ENCODE peak calls at places on chromosome 7, in five cellular contexts. G is endodermal cell; P is CD8-positive, alpha-beta memory T cell; H is body of pancreas; V is CD4-positive, alpha-beta memory T cell. N is an unnamed sample. For H3K27me3, the result is how much of the 10 kb centered on the place peaks cover.

GRCh38 chr7:128852537-128853254 is 10.0 kb upstream of the ATP6V1F start:
- DNase-seq in G (no peak), P (no peak), H (no peak), V (no peak), N (no peak)

GRCh38 chr7:70797109-70797514 is 334.8 kb upstream of the GALNT17 start:
- DNase-seq in G (no peak), P (no peak), H (no peak), V (peak), N (no peak)

GRCh38 chr7:41819645-41820044 is 116.8 kb upstream of the INHBA start:
- DNase-seq in G (no peak), P (no peak), H (no peak), V (no peak), N (no peak)

GRCh38 chr7:34315032-34315431 is 343.0 kb upstream of the NPSR1 start:
- DNase-seq in G (no peak), P (no peak), H (no peak), V (no peak), N (no peak)

GRCh38 chr7:90192876-90193765 is 18.4 kb upstream of the STEAP2 start:
- DNase-seq in G (no peak), P (no peak), H (no peak), V (no peak), N (no peak)

GRCh38 chr7:138801256-138801655 is 3.3 kb upstream of the ATP6V0A4 start:
- DNase-seq in G (no peak), P (no peak), H (no peak), V (no peak), N (no peak)

GRCh38 chr7:100965051-100965722 is 4.2 kb upstream of the MUC12 start:
- DNase-seq in G (peak), P (no peak), H (no peak), V (no peak), N (no peak)

GRCh38 chr7:129091484-129092002 is 36.6 kb upstream of the TNPO3 start:
- DNase-seq in G (peak), P (peak), H (peak), V (peak), N (peak)

GRCh38 chr7:24024689-24025088 is 259.3 kb upstream of the NPY start:
- DNase-seq in G (no peak), P (no peak), H (no peak), V (no peak), N (no peak)

GRCh38 chr7:6015917-6016652 is 7.0 kb downstream of the AIMP2 start:
- DNase-seq in G (no peak), P (no peak), H (peak), V (no peak), N (no peak)

GRCh38 chr7:47602272-47603004 is 20.5 kb upstream of the TNS3 start:
- DNase-seq in G (no peak), P (no peak), H (no peak), V (no peak), N (no peak)

GRCh38 chr7:42143605-42144252 is 93.3 kb downstream of the GLI3 start:
- DNase-seq in G (no peak), P (no peak), H (no peak), V (no peak), N (no peak)

GRCh38 chr7:97342512-97342911 is 225.0 kb downstream of the SDHAF3 start:
- DNase-seq in G (no peak), P (no peak), H (no peak), V (no peak), N (no peak)

GRCh38 chr7:20744913-20745587 is 41.6 kb downstream of the SP8 start:
- DNase-seq in G (no peak), P (no peak), H (no peak), V (no peak), N (no peak)

GRCh38 chr7:37009282-37009681 is 285.0 kb upstream of the AOAH start:
- DNase-seq in G (no peak), P (no peak), H (no peak), V (no peak), N (no peak)

GRCh38 chr7:75986147-75986781 is 8.1 kb downstream of the TMEM120A start:
- DNase-seq in G (no peak), P (no peak), H (no peak), V (no peak), N (no peak)

GRCh38 chr7:39589323-39590111 is 23.3 kb downstream of the YAE1 start:
- DNase-seq in G (peak), P (peak), H (peak), V (peak), N (peak)

GRCh38 chr7:43782768-43783555 is 24.5 kb downstream of the BLVRA start:
- DNase-seq in G (no peak), P (no peak), H (no peak), V (no peak), N (no peak)

GRCh38 chr7:157709531-157710251 is 372.9 kb downstream of the DNAJB6 start:
- DNase-seq in G (peak), P (no peak), H (no peak), V (no peak), N (no peak)

GRCh38 chr7:25517906-25518305 is 289.6 kb upstream of the NPVF start:
- DNase-seq in G (peak), P (no peak), H (no peak), V (no peak), N (no peak)

GRCh38 chr7:4838626-4839334 is 23.1 kb downstream of the PAPOLB start:
- DNase-seq in G (peak), P (no peak), H (no peak), V (no peak), N (no peak)

GRCh38 chr7:79789584-79790345 is 336.3 kb upstream of the MAGI2 start:
- DNase-seq in G (no peak), P (no peak), H (no peak), V (no peak), N (no peak)

GRCh38 chr7:158098125-158099030 is 489.2 kb downstream of the PTPRN2 start:
- DNase-seq in G (peak), P (no peak), H (no peak), V (no peak), N (no peak)

GRCh38 chr7:105224884-105225651 is 163.7 kb downstream of the SRPK2 start:
- DNase-seq in G (no peak), P (no peak), H (peak), V (no peak), N (peak)

GRCh38 chr7:125648543-125648942 is 718.9 kb upstream of the POT1 start:
- DNase-seq in G (no peak), P (no peak), H (no peak), V (no peak), N (no peak)

GRCh38 chr7:106841896-106842390 is 23.1 kb upstream of the PIK3CG start:
- DNase-seq in G (peak), P (no peak), H (no peak), V (no peak), N (no peak)

GRCh38 chr7:13282377-13282980 is 595.0 kb downstream of the ARL4A start:
- DNase-seq in G (no peak), P (no peak), H (no peak), V (no peak), N (no peak)

GRCh38 chr7:90797596-90797995 is 201.5 kb downstream of the CDK14 start:
- DNase-seq in G (no peak), P (no peak), H (no peak), V (no peak), N (no peak)

DNA sequence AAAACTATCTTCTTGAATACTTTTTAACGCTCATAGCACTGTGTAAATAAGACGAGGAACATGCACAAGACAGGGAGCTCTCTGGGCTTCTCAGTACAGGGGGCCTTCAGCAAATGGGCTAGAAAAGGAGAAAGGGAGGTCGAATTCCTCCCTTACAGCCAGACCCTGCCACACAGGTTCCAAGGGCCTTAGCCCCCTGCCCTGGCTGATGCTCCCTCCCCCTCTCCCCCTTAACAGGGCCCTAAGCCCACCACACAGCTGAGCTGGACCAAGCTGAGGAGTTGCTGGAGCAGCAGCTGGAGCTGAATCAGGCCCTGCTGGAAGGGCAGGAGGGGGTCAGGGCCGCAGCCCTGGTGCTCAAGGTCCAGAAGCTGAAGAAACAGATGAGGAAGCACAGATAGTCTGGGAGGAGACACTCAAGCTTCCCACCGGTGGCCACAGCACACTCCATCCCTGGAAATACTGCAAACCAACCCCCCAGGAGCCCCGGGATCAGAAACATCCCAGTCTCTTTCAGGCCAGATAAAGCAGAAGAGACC is 153.9 kb downstream of the SNX13 start:
- DNase-seq in G (no peak), P (no peak), H (no peak), V (no peak), N (no peak)
- H3K27me3 ChIP-seq in G (under half), P (under half), H (under half), V (under half), N (under half)

DNA sequence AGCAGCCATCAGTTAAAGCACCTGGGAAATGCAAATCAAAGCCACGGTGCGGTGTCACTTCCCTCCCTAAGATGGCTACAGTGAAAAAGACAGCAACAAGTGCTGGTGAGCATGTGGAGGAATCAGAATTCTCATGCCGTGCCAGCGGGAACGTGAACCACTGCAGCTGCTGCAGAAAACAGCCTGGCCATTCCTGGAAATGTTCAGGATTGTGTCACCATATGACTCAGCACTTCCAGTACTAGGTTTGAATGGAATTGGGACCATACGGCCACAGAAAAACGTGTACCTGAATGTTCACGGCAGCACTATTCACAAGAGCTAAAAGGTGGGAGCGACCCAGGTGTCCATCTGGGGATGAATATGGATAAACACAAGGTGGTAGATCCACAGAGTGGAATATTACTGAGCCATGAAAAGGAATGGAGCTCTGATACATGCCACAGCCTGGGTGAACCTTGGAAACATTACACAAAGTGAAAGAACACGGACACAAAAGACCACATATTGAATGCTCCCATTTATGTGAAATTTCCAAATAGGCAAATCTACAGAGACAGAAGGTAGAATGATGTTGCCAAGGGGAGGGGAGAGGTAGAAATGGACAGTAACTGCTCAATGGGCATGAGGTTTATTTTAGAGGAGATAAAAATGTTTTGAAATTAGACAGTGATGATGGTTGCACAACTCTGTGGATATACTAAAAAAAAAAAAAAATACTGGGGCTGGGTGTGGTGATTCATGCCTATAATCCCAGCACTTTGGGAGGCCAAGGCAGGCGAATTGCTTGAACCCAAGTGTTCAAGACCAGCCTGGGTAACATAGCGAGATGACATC is 61.6 kb downstream of the MICALL2 start:
- DNase-seq in G (no peak), P (no peak), H (no peak), V (no peak), N (no peak)
- H3K27me3 ChIP-seq in G (under half), P (under half), H (under half), V (under half), N (under half)

GRCh38 chr7:142494021-142494420 is 236.2 kb upstream of the PRSS58 start:
- DNase-seq in G (no peak), P (no peak), H (no peak), V (no peak), N (no peak)
- H3K27me3 ChIP-seq in G (under half), P (under half), H (under half), V (under half), N (under half)

DNA sequence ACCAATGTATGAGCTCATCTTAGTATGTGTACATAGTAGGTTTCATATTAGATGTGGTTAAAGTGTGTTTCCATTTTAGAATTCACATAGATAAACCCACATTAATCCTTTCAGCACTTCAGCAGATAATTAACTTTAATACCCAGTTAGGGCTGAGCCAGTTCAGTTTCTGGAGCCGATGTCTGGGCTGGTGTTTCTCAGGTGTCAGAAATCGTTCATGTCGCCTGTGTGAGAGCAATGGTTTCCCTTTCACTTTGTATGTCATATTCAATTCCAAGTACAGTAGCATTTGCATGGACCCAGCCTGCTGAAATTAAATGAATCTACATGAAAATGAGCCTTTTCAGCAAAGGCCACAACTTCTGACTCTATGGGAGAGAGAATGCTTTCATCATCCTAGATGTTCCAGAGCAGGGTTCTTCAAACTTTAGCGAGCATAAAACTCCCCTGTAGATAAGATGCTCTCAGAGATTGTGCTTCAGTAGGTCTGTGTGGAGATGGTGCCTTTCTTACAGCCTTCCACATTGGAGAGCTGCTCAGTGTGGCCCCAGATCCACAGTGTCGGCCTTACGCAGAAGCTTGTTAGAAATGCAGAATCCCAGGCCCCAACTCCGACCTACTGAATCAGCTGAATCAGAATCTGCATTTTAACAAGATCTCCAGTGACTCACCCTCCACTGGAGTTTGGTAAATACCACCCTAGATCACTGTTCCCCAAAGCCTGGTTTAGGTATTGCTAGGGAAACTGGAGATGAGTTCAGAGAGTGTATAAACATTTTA is 19.6 kb downstream of the WIPF3 start:
- DNase-seq in G (no peak), P (no peak), H (no peak), V (no peak), N (no peak)
- H3K27me3 ChIP-seq in G (under half), P (under half), H (under half), V (under half), N (under half)

GRCh38 chr7:64888901-64889685 is 14.0 kb upstream of the ZNF273 start:
- DNase-seq in G (peak), P (no peak), H (peak), V (peak), N (peak)
- H3K27me3 ChIP-seq in G (half or more), P (under half), H (under half), V (under half), N (under half)

GRCh38 chr7:155422599-155423336 is 35.2 kb upstream of the EN2 start:
- DNase-seq in G (no peak), P (no peak), H (no peak), V (no peak), N (no peak)
- H3K27me3 ChIP-seq in G (under half), P (under half), H (under half), V (under half), N (under half)

GRCh38 chr7:137297551-137298463 is 45.7 kb downstream of the PTN start:
- DNase-seq in G (no peak), P (no peak), H (no peak), V (no peak), N (no peak)
- H3K27me3 ChIP-seq in G (under half), P (under half), H (under half), V (under half), N (under half)

GRCh38 chr7:45573636-45574470 is at the start of gene ADCY1:
- DNase-seq in G (peak), P (no peak), H (no peak), V (no peak), N (peak)
- H3K27me3 ChIP-seq in G (half or more), P (under half), H (under half), V (under half), N (under half)

N was measured in HL-60.